ENCODE peak calls at places on chromosome 16, in six cellular contexts. M, R, H, I, F and J are unnamed samples.

GRCh38 chr16:89826531-89827382 is 1.5 kb upstream of the SPIRE2 start:
- DNase-seq in M (no peak), R (no peak), H (no peak), I (no peak), F (no peak), J (no peak)

GRCh38 chr16:1614226-1615102 is 2.3 kb downstream of the CRAMP1 start:
- DNase-seq in M (peak), R (no peak), H (no peak), I (peak), F (no peak), J (peak)

GRCh38 chr16:54933281-54934150 is 2.9 kb downstream of the IRX5 start:
- DNase-seq in M (no peak), R (no peak), H (no peak), I (no peak), F (no peak), J (no peak)

GRCh38 chr16:101586-101985 is 23.6 kb downstream of the MPG start:
- DNase-seq in M (no peak), R (no peak), H (no peak), I (no peak), F (no peak), J (no peak)

GRCh38 chr16:84795338-84796053 is 24.3 kb upstream of the CRISPLD2 start:
- DNase-seq in M (peak), R (no peak), H (peak), I (no peak), F (no peak), J (no peak)

GRCh38 chr16:4194661-4195060 is 47.2 kb downstream of the SRL start:
- DNase-seq in M (no peak), R (no peak), H (no peak), I (no peak), F (no peak), J (no peak)

GRCh38 chr16:83935858-83936255 is 17.2 kb upstream of the OSGIN1 start:
- DNase-seq in M (no peak), R (no peak), H (no peak), I (no peak), F (no peak), J (no peak)

GRCh38 chr16:70523013-70523620 is at the start of gene COG4:
- DNase-seq in M (peak), R (peak), H (peak), I (peak), F (no peak), J (peak)

GRCh38 chr16:69105501-69106361 is at the start of gene HAS3:
- DNase-seq in M (peak), R (peak), H (peak), I (peak), F (peak), J (peak)

GRCh38 chr16:9801651-9802050 is 380.6 kb downstream of the GRIN2A start:
- DNase-seq in M (no peak), R (no peak), H (no peak), I (no peak), F (no peak), J (no peak)

GRCh38 chr16:54875443-54875842 is 55.2 kb upstream of the IRX5 start:
- DNase-seq in M (no peak), R (no peak), H (no peak), I (no peak), F (no peak), J (no peak)

GRCh38 chr16:24208710-24209109 is 47.4 kb upstream of the CACNG3 start:
- DNase-seq in M (no peak), R (no peak), H (no peak), I (no peak), F (peak), J (no peak)

GRCh38 chr16:17105239-17105721 is 365.5 kb downstream of the XYLT1 start:
- DNase-seq in M (peak), R (peak), H (no peak), I (no peak), F (no peak), J (no peak)

GRCh38 chr16:49563666-49564065 is 190.1 kb downstream of the C16orf78 start:
- DNase-seq in M (peak), R (no peak), H (no peak), I (no peak), F (no peak), J (no peak)

GRCh38 chr16:66020061-66020460 is 346.4 kb upstream of the CDH5 start:
- DNase-seq in M (peak), R (no peak), H (peak), I (no peak), F (no peak), J (no peak)

GRCh38 chr16:49048557-49048956 is 233.1 kb downstream of the CBLN1 start:
- DNase-seq in M (peak), R (no peak), H (no peak), I (no peak), F (no peak), J (no peak)

GRCh38 chr16:47013172-47013571 is 39.7 kb upstream of the DNAJA2 start:
- DNase-seq in M (no peak), R (no peak), H (no peak), I (no peak), F (no peak), J (no peak)

GRCh38 chr16:66382171-66382965 is 15.9 kb downstream of the CDH5 start:
- DNase-seq in M (peak), R (no peak), H (peak), I (no peak), F (no peak), J (no peak)

GRCh38 chr16:66891360-66891759 is 11.0 kb downstream of the PDP2 start:
- DNase-seq in M (no peak), R (no peak), H (no peak), I (no peak), F (no peak), J (no peak)

GRCh38 chr16:19005561-19006445 is 22.1 kb downstream of the TMC7 start:
- DNase-seq in M (peak), R (no peak), H (peak), I (no peak), F (no peak), J (no peak)

GRCh38 chr16:10558746-10559641 is 21.4 kb downstream of the EMP2 start:
- DNase-seq in M (no peak), R (no peak), H (no peak), I (no peak), F (no peak), J (no peak)

GRCh38 chr16:54143410-54143809 is 143.2 kb downstream of the IRX3 start:
- DNase-seq in M (no peak), R (no peak), H (no peak), I (no peak), F (no peak), J (no peak)

GRCh38 chr16:85602402-85602801 is 10.7 kb upstream of the GSE1 start:
- DNase-seq in M (no peak), R (no peak), H (no peak), I (no peak), F (no peak), J (no peak)

GRCh38 chr16:19737306-19737975 is 19.4 kb downstream of the IQCK start:
- DNase-seq in M (no peak), R (no peak), H (no peak), I (no peak), F (no peak), J (no peak)